ENCODE peak calls at places on chromosomes 13 and 19, in seven cellular contexts. One of them, this sample, is unnamed.

GRCh38 chr13:34591801-34592454 is 350.1 kb upstream of the NBEA start:
- DNase-seq in choroid plexus epithelial cell: no peak
- DNase-seq in cardiac muscle cell: no peak
- DNase-seq in left ventricle myocardium inferior: peak; percentile 49
- DNase-seq in fibroblast of the aortic adventitia: no peak
- DNase-seq in transverse colon: no peak
- DNase-seq in pancreas: no peak
- DNase-seq in this sample: no peak

GRCh38 chr13:75312884-75313520 is 169.0 kb downstream of the TBC1D4 start:
- DNase-seq in transverse colon: no peak
- DNase-seq in cardiac muscle cell: no peak
- DNase-seq in left ventricle myocardium inferior: no peak
- DNase-seq in pancreas: no peak
- DNase-seq in choroid plexus epithelial cell: no peak
- DNase-seq in fibroblast of the aortic adventitia: no peak
- DNase-seq in this sample: no peak

GRCh38 chr19:44685877-44686276 is 13.1 kb upstream of the CEACAM16 start:
- DNase-seq in pancreas: no peak
- DNase-seq in transverse colon: no peak
- DNase-seq in cardiac muscle cell: no peak
- DNase-seq in fibroblast of the aortic adventitia: peak; percentile 54
- DNase-seq in choroid plexus epithelial cell: peak; percentile 48
- DNase-seq in left ventricle myocardium inferior: no peak
- DNase-seq in this sample: peak; percentile 70

GRCh38 chr19:664913-665443 is 2.0 kb upstream of the RNF126 start:
- DNase-seq in cardiac muscle cell: peak; percentile 91
- DNase-seq in transverse colon: peak; percentile 84
- DNase-seq in choroid plexus epithelial cell: peak; percentile 81
- DNase-seq in pancreas: peak; percentile 86
- DNase-seq in left ventricle myocardium inferior: peak; percentile 82
- DNase-seq in fibroblast of the aortic adventitia: peak; percentile 75
- DNase-seq in this sample: peak; percentile 79

GRCh38 chr19:21519488-21519887 is 14.1 kb downstream of the ZNF429 start:
- DNase-seq in choroid plexus epithelial cell: peak; percentile 2
- DNase-seq in pancreas: no peak
- DNase-seq in cardiac muscle cell: no peak
- DNase-seq in transverse colon: no peak
- DNase-seq in fibroblast of the aortic adventitia: no peak
- DNase-seq in left ventricle myocardium inferior: no peak
- DNase-seq in this sample: no peak

GRCh38 chr13:52459668-52460067 is 4.4 kb downstream of the CKAP2 start:
- DNase-seq in transverse colon: no peak
- DNase-seq in cardiac muscle cell: no peak
- DNase-seq in left ventricle myocardium inferior: no peak
- DNase-seq in choroid plexus epithelial cell: peak; percentile 45
- DNase-seq in pancreas: no peak
- DNase-seq in fibroblast of the aortic adventitia: peak; percentile 36
- DNase-seq in this sample: peak; percentile 78

GRCh38 chr13:90084684-90085290 is 1262.7 kb upstream of the MIR17HG start:
- DNase-seq in left ventricle myocardium inferior: no peak
- DNase-seq in fibroblast of the aortic adventitia: no peak
- DNase-seq in cardiac muscle cell: no peak
- DNase-seq in pancreas: no peak
- DNase-seq in transverse colon: no peak
- DNase-seq in choroid plexus epithelial cell: peak; percentile 14
- DNase-seq in this sample: peak; percentile 12

GRCh38 chr13:30995331-30995730 is 62.9 kb downstream of the TEX26 start:
- DNase-seq in transverse colon: no peak
- DNase-seq in cardiac muscle cell: no peak
- DNase-seq in choroid plexus epithelial cell: no peak
- DNase-seq in fibroblast of the aortic adventitia: no peak
- DNase-seq in left ventricle myocardium inferior: no peak
- DNase-seq in pancreas: no peak
- DNase-seq in this sample: no peak

GRCh38 chr19:13953021-13953531 is 767 bp downstream of the DCAF15 start:
- DNase-seq in choroid plexus epithelial cell: peak; percentile 45
- DNase-seq in fibroblast of the aortic adventitia: peak; percentile 57
- DNase-seq in cardiac muscle cell: no peak
- DNase-seq in pancreas: no peak
- DNase-seq in transverse colon: peak; percentile 76
- DNase-seq in left ventricle myocardium inferior: no peak
- DNase-seq in this sample: peak; percentile 63

GRCh38 chr19:34082289-34083077 is 89.8 kb upstream of the LSM14A start:
- DNase-seq in pancreas: no peak
- DNase-seq in left ventricle myocardium inferior: no peak
- DNase-seq in fibroblast of the aortic adventitia: no peak
- DNase-seq in choroid plexus epithelial cell: peak; percentile 25
- DNase-seq in cardiac muscle cell: peak; percentile 27
- DNase-seq in transverse colon: no peak
- DNase-seq in this sample: no peak

GRCh38 chr19:13850910-13851753 is 25.8 kb upstream of the NANOS3 start:
- DNase-seq in pancreas: peak; percentile 91
- DNase-seq in left ventricle myocardium inferior: peak; percentile 79
- DNase-seq in cardiac muscle cell: no peak
- DNase-seq in fibroblast of the aortic adventitia: peak; percentile 94
- DNase-seq in transverse colon: peak; percentile 86
- DNase-seq in choroid plexus epithelial cell: peak; percentile 92
- DNase-seq in this sample: peak; percentile 96

GRCh38 chr19:5006201-5006600 is 37.3 kb downstream of the KDM4B start:
- DNase-seq in fibroblast of the aortic adventitia: peak; percentile 48
- DNase-seq in transverse colon: no peak
- DNase-seq in pancreas: no peak
- DNase-seq in choroid plexus epithelial cell: no peak
- DNase-seq in left ventricle myocardium inferior: no peak
- DNase-seq in cardiac muscle cell: no peak
- DNase-seq in this sample: peak; percentile 15

GRCh38 chr13:105611424-105611823 is 924.0 kb downstream of the EFNB2 start:
- DNase-seq in cardiac muscle cell: peak; percentile 36
- DNase-seq in left ventricle myocardium inferior: no peak
- DNase-seq in transverse colon: no peak
- DNase-seq in choroid plexus epithelial cell: peak; percentile 85
- DNase-seq in pancreas: no peak
- DNase-seq in fibroblast of the aortic adventitia: peak; percentile 34
- DNase-seq in this sample: peak; percentile 67

GRCh38 chr19:12996542-12997094 is 1.3 kb downstream of the NFIX start:
- DNase-seq in choroid plexus epithelial cell: no peak
- DNase-seq in cardiac muscle cell: no peak
- DNase-seq in fibroblast of the aortic adventitia: peak; percentile 46
- DNase-seq in pancreas: peak; percentile 67
- DNase-seq in left ventricle myocardium inferior: no peak
- DNase-seq in transverse colon: no peak
- DNase-seq in this sample: no peak

GRCh38 chr19:11264452-11265176 is 2.3 kb upstream of the DOCK6 start:
- DNase-seq in choroid plexus epithelial cell: no peak
- DNase-seq in fibroblast of the aortic adventitia: no peak
- DNase-seq in pancreas: no peak
- DNase-seq in cardiac muscle cell: no peak
- DNase-seq in transverse colon: peak; percentile 88
- DNase-seq in left ventricle myocardium inferior: peak; percentile 46
- DNase-seq in this sample: no peak

GRCh38 chr19:11261431-11261901 is 858 bp downstream of the DOCK6 start:
- DNase-seq in left ventricle myocardium inferior: no peak
- DNase-seq in fibroblast of the aortic adventitia: no peak
- DNase-seq in choroid plexus epithelial cell: no peak
- DNase-seq in cardiac muscle cell: no peak
- DNase-seq in transverse colon: no peak
- DNase-seq in pancreas: peak; percentile 47
- DNase-seq in this sample: no peak

GRCh38 chr19:11263726-11264125 is 1.4 kb upstream of the DOCK6 start:
- DNase-seq in transverse colon: no peak
- DNase-seq in cardiac muscle cell: no peak
- DNase-seq in fibroblast of the aortic adventitia: no peak
- DNase-seq in left ventricle myocardium inferior: no peak
- DNase-seq in pancreas: no peak
- DNase-seq in choroid plexus epithelial cell: no peak
- DNase-seq in this sample: no peak

GRCh38 chr19:11260996-11261395 is 1.3 kb downstream of the DOCK6 start:
- DNase-seq in fibroblast of the aortic adventitia: no peak
- DNase-seq in transverse colon: no peak
- DNase-seq in cardiac muscle cell: no peak
- DNase-seq in choroid plexus epithelial cell: no peak
- DNase-seq in left ventricle myocardium inferior: no peak
- DNase-seq in pancreas: no peak
- DNase-seq in this sample: no peak

GRCh38 chr19:11261902-11262839 is at the start of gene DOCK6:
- DNase-seq in transverse colon: peak; percentile 69
- DNase-seq in cardiac muscle cell: peak; percentile 49
- DNase-seq in fibroblast of the aortic adventitia: no peak
- DNase-seq in choroid plexus epithelial cell: no peak
- DNase-seq in pancreas: peak; percentile 69
- DNase-seq in left ventricle myocardium inferior: peak; percentile 49
- DNase-seq in this sample: peak; percentile 27
- TF ChIP-seq CTCF in transverse colon: peak; percentile 63
- TF ChIP-seq CTCF in cardiac muscle cell: peak; percentile 41
- TF ChIP-seq CTCF in fibroblast of the aortic adventitia: peak; percentile 55
- TF ChIP-seq CTCF in choroid plexus epithelial cell: peak; percentile 37
- TF ChIP-seq CTCF in pancreas: no peak
- TF ChIP-seq CTCF in left ventricle myocardium inferior: peak; percentile 60
- TF ChIP-seq CTCF in this sample: peak; percentile 45

DNA sequence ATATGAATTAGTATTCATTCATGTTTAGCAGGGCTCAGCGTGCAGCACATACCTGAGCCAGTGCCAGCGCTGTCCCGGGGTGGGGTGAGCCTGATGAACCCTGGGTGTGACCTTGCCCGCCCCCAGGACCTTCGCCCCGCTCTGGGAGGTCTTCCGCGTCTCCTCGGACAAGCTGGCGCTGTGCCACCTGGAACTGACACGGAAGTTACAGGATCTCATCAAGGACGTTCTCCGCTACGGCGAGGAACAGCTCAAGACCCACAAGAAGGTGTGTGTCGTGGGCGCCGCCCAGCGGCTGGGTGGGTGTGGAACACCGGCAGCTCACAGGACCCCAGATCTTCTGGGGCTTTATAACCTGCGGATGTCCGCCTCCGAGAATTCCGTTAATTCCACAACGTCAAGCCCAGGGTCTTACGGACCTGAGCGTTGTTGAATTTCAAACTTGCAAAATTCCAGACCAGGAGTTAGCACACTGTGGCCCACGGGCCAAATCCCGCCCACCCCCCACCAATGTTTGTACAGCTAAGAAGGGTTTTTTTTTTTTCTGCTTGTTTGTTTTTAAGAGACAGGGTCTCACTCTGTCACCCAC is 15.4 kb downstream of the FCHO1 start:
- DNase-seq in choroid plexus epithelial cell: peak; percentile 91
- DNase-seq in left ventricle myocardium inferior: peak; percentile 76
- DNase-seq in cardiac muscle cell: peak; percentile 88
- DNase-seq in pancreas: peak; percentile 88
- DNase-seq in transverse colon: peak; percentile 94
- DNase-seq in fibroblast of the aortic adventitia: peak; percentile 79
- DNase-seq in this sample: peak; percentile 87
- H3K4me3 ChIP-seq in choroid plexus epithelial cell: peak overlapping the region; percentile 39
- H3K4me3 ChIP-seq in left ventricle myocardium inferior: peak overlapping the region; percentile 47
- H3K4me3 ChIP-seq in cardiac muscle cell: no peak overlapping the region
- H3K4me3 ChIP-seq in pancreas: peak overlapping the region; percentile 26
- H3K4me3 ChIP-seq in transverse colon: no peak overlapping the region
- H3K4me3 ChIP-seq in fibroblast of the aortic adventitia: peak overlapping the region; percentile 45
- H3K4me3 ChIP-seq in this sample: peak overlapping the region; percentile 28

DNA sequence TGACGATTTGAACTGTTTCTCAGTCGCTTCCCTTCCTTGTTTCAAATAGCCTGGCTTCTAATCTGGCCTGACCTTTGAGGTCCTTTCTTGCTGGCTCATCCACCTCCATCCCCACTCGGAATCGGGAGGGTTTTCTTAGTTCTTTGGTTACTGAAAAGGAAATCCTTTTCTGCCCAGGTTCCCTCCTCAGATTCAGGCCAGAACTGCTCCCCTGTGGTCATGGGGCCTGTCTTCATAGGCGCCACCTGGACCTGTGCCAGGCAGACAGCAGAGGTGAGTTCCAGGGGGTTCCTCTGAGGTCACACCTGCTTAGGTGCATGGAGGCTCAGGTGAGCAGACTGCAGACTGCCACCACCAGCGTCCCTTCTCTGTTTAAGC is 62.4 kb downstream of the AKAP11 start:
- DNase-seq in choroid plexus epithelial cell: no peak
- DNase-seq in fibroblast of the aortic adventitia: no peak
- DNase-seq in cardiac muscle cell: no peak
- DNase-seq in transverse colon: no peak
- DNase-seq in pancreas: peak; percentile 25
- DNase-seq in left ventricle myocardium inferior: no peak
- DNase-seq in this sample: no peak
- TF ChIP-seq CTCF in choroid plexus epithelial cell: no peak
- TF ChIP-seq CTCF in fibroblast of the aortic adventitia: no peak
- TF ChIP-seq CTCF in cardiac muscle cell: no peak
- TF ChIP-seq CTCF in transverse colon: no peak
- TF ChIP-seq CTCF in pancreas: no peak
- TF ChIP-seq CTCF in left ventricle myocardium inferior: no peak
- TF ChIP-seq CTCF in this sample: no peak

GRCh38 chr19:15198006-15198356 is 2.8 kb downstream of the NOTCH3 start:
- DNase-seq in cardiac muscle cell: no peak
- DNase-seq in fibroblast of the aortic adventitia: no peak
- DNase-seq in choroid plexus epithelial cell: no peak
- DNase-seq in pancreas: no peak
- DNase-seq in transverse colon: peak; percentile 28
- DNase-seq in left ventricle myocardium inferior: no peak
- DNase-seq in this sample: no peak

GRCh38 chr19:15199652-15200574 is 882 bp downstream of the NOTCH3 start:
- DNase-seq in left ventricle myocardium inferior: no peak
- DNase-seq in pancreas: peak; percentile 68
- DNase-seq in cardiac muscle cell: peak; percentile 82
- DNase-seq in transverse colon: no peak
- DNase-seq in choroid plexus epithelial cell: no peak
- DNase-seq in fibroblast of the aortic adventitia: no peak
- DNase-seq in this sample: no peak

GRCh38 chr19:15201374-15202023 is 704 bp upstream of the NOTCH3 start:
- DNase-seq in pancreas: no peak
- DNase-seq in left ventricle myocardium inferior: no peak
- DNase-seq in cardiac muscle cell: no peak
- DNase-seq in transverse colon: no peak
- DNase-seq in choroid plexus epithelial cell: no peak
- DNase-seq in fibroblast of the aortic adventitia: no peak
- DNase-seq in this sample: no peak

GRCh38 chr19:15199219-15199651 is 1.6 kb downstream of the NOTCH3 start:
- DNase-seq in transverse colon: no peak
- DNase-seq in pancreas: no peak
- DNase-seq in left ventricle myocardium inferior: no peak
- DNase-seq in fibroblast of the aortic adventitia: no peak
- DNase-seq in cardiac muscle cell: no peak
- DNase-seq in choroid plexus epithelial cell: no peak
- DNase-seq in this sample: no peak

DNA sequence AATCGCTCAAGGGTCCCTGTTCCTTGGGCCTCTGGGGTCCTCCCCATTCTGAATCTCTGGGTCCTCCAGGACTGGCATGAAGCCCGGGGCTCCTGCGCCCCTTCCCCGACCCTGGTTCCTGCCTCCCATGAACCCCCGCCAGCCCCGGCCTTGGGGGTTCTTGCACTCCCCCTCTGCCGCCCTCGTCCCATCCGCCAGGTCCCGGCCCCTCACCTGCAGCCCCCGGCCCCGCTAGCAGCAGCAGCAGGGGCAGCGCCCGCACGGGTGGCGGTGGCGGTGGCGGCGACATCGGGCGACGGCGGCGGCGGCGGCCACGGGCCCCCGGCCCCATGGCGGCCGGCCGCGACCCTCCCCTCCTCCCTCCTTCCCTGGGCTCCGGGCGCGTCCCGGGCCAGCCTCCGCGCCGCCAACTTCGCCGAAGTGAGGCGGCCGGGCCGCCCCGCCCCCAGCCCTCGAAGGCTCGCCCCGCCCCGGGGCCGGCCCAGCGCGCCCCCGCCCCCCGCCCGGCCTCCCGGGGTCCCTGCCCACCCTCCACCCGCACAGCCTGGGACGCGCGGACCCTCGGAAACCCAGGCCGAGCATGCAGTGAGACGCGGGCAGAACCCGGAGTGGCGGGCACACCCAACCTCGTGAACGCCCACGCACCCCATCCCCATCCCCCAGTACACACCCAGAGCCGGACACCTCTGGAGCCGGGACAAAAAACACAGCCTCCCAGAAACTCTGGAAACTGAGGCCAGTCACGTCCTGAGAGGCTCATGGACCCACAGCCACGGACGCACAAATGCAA is at the start of gene NOTCH3:
- DNase-seq in fibroblast of the aortic adventitia: no peak
- DNase-seq in left ventricle myocardium inferior: no peak
- DNase-seq in pancreas: peak; percentile 50
- DNase-seq in cardiac muscle cell: peak; percentile 83
- DNase-seq in choroid plexus epithelial cell: no peak
- DNase-seq in transverse colon: no peak
- DNase-seq in this sample: no peak
- H3K4me3 ChIP-seq in fibroblast of the aortic adventitia: peak within 1 kb of the TSS; percentile 79
- H3K4me3 ChIP-seq in left ventricle myocardium inferior: peak within 1 kb of the TSS; percentile 66
- H3K4me3 ChIP-seq in pancreas: peak within 1 kb of the TSS; percentile 62
- H3K4me3 ChIP-seq in cardiac muscle cell: peak within 1 kb of the TSS; percentile 88
- H3K4me3 ChIP-seq in choroid plexus epithelial cell: peak within 1 kb of the TSS; percentile 62
- H3K4me3 ChIP-seq in transverse colon: no peak within 1 kb of the TSS
- H3K4me3 ChIP-seq in this sample: peak within 1 kb of the TSS; percentile 81